ENCODE peak calls at places on chromosomes 4 and X, in nine cellular contexts. One of them, this sample, is unnamed.

GRCh38 chr4:7310441-7310840 is 118.1 kb downstream of the SORCS2 start:
- DNase-seq in heart right ventricle: no peak
- DNase-seq in tibial nerve: no peak
- DNase-seq in hepatocyte: no peak
- DNase-seq in cardiac muscle cell: no peak
- DNase-seq in esophagus muscularis mucosa: no peak
- DNase-seq in pancreas: no peak
- DNase-seq in psoas muscle: peak; percentile 2
- DNase-seq in left lung: peak; percentile 34
- DNase-seq in this sample: no peak

GRCh38 chr4:3041192-3042142 is 32.9 kb downstream of the HTT-AS start:
- DNase-seq in hepatocyte: no peak
- DNase-seq in psoas muscle: peak; percentile 86
- DNase-seq in pancreas: peak; percentile 67
- DNase-seq in tibial nerve: peak; percentile 42
- DNase-seq in cardiac muscle cell: peak; percentile 11
- DNase-seq in esophagus muscularis mucosa: no peak
- DNase-seq in heart right ventricle: peak; percentile 37
- DNase-seq in left lung: peak; percentile 91
- DNase-seq in this sample: peak; percentile 79

GRCh38 chr4:107444-108429 is 16.6 kb upstream of the ZNF718 start:
- DNase-seq in heart right ventricle: no peak
- DNase-seq in hepatocyte: peak; percentile 2
- DNase-seq in psoas muscle: no peak
- DNase-seq in esophagus muscularis mucosa: no peak
- DNase-seq in tibial nerve: no peak
- DNase-seq in pancreas: peak; percentile 66
- DNase-seq in cardiac muscle cell: no peak
- DNase-seq in left lung: peak; percentile 78
- DNase-seq in this sample: peak; percentile 63

GRCh38 chrX:1451676-1452496 is 823 bp downstream of the ASMTL start:
- DNase-seq in heart right ventricle: peak; percentile 36
- DNase-seq in pancreas: no peak
- DNase-seq in tibial nerve: no peak
- DNase-seq in psoas muscle: no peak
- DNase-seq in left lung: no peak
- DNase-seq in cardiac muscle cell: no peak
- DNase-seq in hepatocyte: no peak
- DNase-seq in esophagus muscularis mucosa: peak; percentile 79
- DNase-seq in this sample: peak; percentile 28

GRCh38 chr4:168551945-168552695 is 55.3 kb downstream of the PALLD start:
- DNase-seq in heart right ventricle: no peak
- DNase-seq in tibial nerve: no peak
- DNase-seq in cardiac muscle cell: no peak
- DNase-seq in hepatocyte: no peak
- DNase-seq in left lung: no peak
- DNase-seq in esophagus muscularis mucosa: no peak
- DNase-seq in pancreas: no peak
- DNase-seq in psoas muscle: no peak
- DNase-seq in this sample: no peak

GRCh38 chr4:86549163-86549788 is 44.8 kb upstream of the PTPN13 start:
- DNase-seq in heart right ventricle: no peak
- DNase-seq in cardiac muscle cell: no peak
- DNase-seq in left lung: no peak
- DNase-seq in esophagus muscularis mucosa: no peak
- DNase-seq in psoas muscle: no peak
- DNase-seq in tibial nerve: no peak
- DNase-seq in hepatocyte: no peak
- DNase-seq in pancreas: no peak
- DNase-seq in this sample: no peak

GRCh38 chr4:171956678-171957077 is 143.5 kb downstream of the GALNTL6 start:
- DNase-seq in psoas muscle: no peak
- DNase-seq in cardiac muscle cell: no peak
- DNase-seq in hepatocyte: no peak
- DNase-seq in esophagus muscularis mucosa: no peak
- DNase-seq in left lung: no peak
- DNase-seq in tibial nerve: no peak
- DNase-seq in pancreas: no peak
- DNase-seq in heart right ventricle: no peak
- DNase-seq in this sample: no peak

GRCh38 chrX:2819345-2820130 is 9.2 kb upstream of the GYG2 start:
- DNase-seq in hepatocyte: peak; percentile 58
- DNase-seq in pancreas: no peak
- DNase-seq in left lung: no peak
- DNase-seq in heart right ventricle: no peak
- DNase-seq in psoas muscle: no peak
- DNase-seq in esophagus muscularis mucosa: no peak
- DNase-seq in tibial nerve: no peak
- DNase-seq in cardiac muscle cell: peak; percentile 44
- DNase-seq in this sample: no peak

GRCh38 chr4:28287837-28288236 is 1427.2 kb downstream of the STIM2 start:
- DNase-seq in hepatocyte: peak; percentile 15
- DNase-seq in psoas muscle: peak; percentile 25
- DNase-seq in heart right ventricle: no peak
- DNase-seq in esophagus muscularis mucosa: no peak
- DNase-seq in tibial nerve: no peak
- DNase-seq in pancreas: no peak
- DNase-seq in cardiac muscle cell: peak; percentile 92
- DNase-seq in left lung: no peak
- DNase-seq in this sample: no peak

GRCh38 chr4:24164797-24165196 is 274.9 kb upstream of the PPARGC1A start:
- DNase-seq in pancreas: no peak
- DNase-seq in left lung: no peak
- DNase-seq in esophagus muscularis mucosa: no peak
- DNase-seq in hepatocyte: no peak
- DNase-seq in heart right ventricle: no peak
- DNase-seq in cardiac muscle cell: no peak
- DNase-seq in tibial nerve: no peak
- DNase-seq in psoas muscle: no peak
- DNase-seq in this sample: no peak

GRCh38 chr4:54439831-54440243 is 210.7 kb downstream of the PDGFRA start:
- DNase-seq in heart right ventricle: peak; percentile 36
- DNase-seq in tibial nerve: no peak
- DNase-seq in left lung: no peak
- DNase-seq in psoas muscle: peak; percentile 22
- DNase-seq in esophagus muscularis mucosa: no peak
- DNase-seq in pancreas: no peak
- DNase-seq in hepatocyte: no peak
- DNase-seq in cardiac muscle cell: peak; percentile 85
- DNase-seq in this sample: no peak

GRCh38 chr4:3421470-3421869 is 20.3 kb upstream of the HGFAC start:
- DNase-seq in psoas muscle: peak; percentile 10
- DNase-seq in hepatocyte: no peak
- DNase-seq in cardiac muscle cell: no peak
- DNase-seq in esophagus muscularis mucosa: no peak
- DNase-seq in tibial nerve: no peak
- DNase-seq in heart right ventricle: no peak
- DNase-seq in pancreas: peak; percentile 49
- DNase-seq in left lung: peak; percentile 74
- DNase-seq in this sample: peak; percentile 44

GRCh38 chr4:169164669-169165415 is 105.9 kb downstream of the SH3RF1 start:
- DNase-seq in psoas muscle: no peak
- DNase-seq in tibial nerve: no peak
- DNase-seq in esophagus muscularis mucosa: no peak
- DNase-seq in left lung: no peak
- DNase-seq in heart right ventricle: no peak
- DNase-seq in hepatocyte: no peak
- DNase-seq in pancreas: no peak
- DNase-seq in cardiac muscle cell: no peak
- DNase-seq in this sample: no peak

GRCh38 chr4:2761035-2761923 is 5.1 kb upstream of the TNIP2 start:
- DNase-seq in cardiac muscle cell: peak; percentile 21
- DNase-seq in hepatocyte: peak; percentile 80
- DNase-seq in psoas muscle: no peak
- DNase-seq in esophagus muscularis mucosa: no peak
- DNase-seq in heart right ventricle: no peak
- DNase-seq in left lung: peak; percentile 80
- DNase-seq in pancreas: peak; percentile 84
- DNase-seq in tibial nerve: no peak
- DNase-seq in this sample: no peak

GRCh38 chrX:37627602-37628001 is 56.1 kb downstream of the LANCL3 start:
- DNase-seq in tibial nerve: no peak
- DNase-seq in esophagus muscularis mucosa: no peak
- DNase-seq in heart right ventricle: no peak
- DNase-seq in cardiac muscle cell: no peak
- DNase-seq in psoas muscle: no peak
- DNase-seq in hepatocyte: no peak
- DNase-seq in left lung: no peak
- DNase-seq in pancreas: no peak
- DNase-seq in this sample: no peak

GRCh38 chrX:136209016-136209738 is 42.0 kb downstream of the MAP7D3 start:
- DNase-seq in pancreas: no peak
- DNase-seq in psoas muscle: peak; percentile 57
- DNase-seq in hepatocyte: peak; percentile 34
- DNase-seq in tibial nerve: peak; percentile 43
- DNase-seq in heart right ventricle: peak; percentile 55
- DNase-seq in left lung: no peak
- DNase-seq in esophagus muscularis mucosa: no peak
- DNase-seq in cardiac muscle cell: peak; percentile 71
- DNase-seq in this sample: peak; percentile 64

DNA sequence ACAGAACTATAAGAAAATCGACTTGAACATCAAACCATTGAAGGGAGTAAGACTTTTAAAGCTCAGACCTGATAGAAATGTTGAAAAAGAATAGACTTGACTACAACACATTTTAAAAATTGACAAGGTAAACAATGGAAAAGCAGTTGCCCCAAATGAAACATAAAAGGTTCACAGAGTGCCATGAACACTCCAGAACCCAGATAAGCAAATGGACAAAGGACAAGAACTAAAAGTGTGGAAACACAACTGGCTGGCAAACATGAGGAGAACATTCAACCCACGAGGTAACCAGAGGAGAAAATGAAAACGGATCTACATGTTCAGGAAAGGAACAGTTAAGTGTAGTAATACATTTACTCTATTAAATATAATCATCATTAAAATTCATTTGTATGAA is 26.5 kb downstream of the SCARB2 start:
- DNase-seq in left lung: no peak
- DNase-seq in tibial nerve: no peak
- DNase-seq in psoas muscle: no peak
- DNase-seq in heart right ventricle: no peak
- DNase-seq in esophagus muscularis mucosa: peak; percentile 8
- DNase-seq in hepatocyte: no peak
- DNase-seq in pancreas: no peak
- DNase-seq in cardiac muscle cell: no peak
- DNase-seq in this sample: no peak
- H3K27ac ChIP-seq in left lung: no peak overlapping the region
- H3K27ac ChIP-seq in tibial nerve: no peak overlapping the region
- H3K27ac ChIP-seq in psoas muscle: peak overlapping the region; percentile 33
- H3K27ac ChIP-seq in heart right ventricle: no peak overlapping the region
- H3K27ac ChIP-seq in esophagus muscularis mucosa: no peak overlapping the region
- H3K27ac ChIP-seq in hepatocyte: no peak overlapping the region
- H3K27ac ChIP-seq in pancreas: no peak overlapping the region
- H3K27ac ChIP-seq in cardiac muscle cell: no peak overlapping the region
- H3K27ac ChIP-seq in this sample: no peak overlapping the region

DNA sequence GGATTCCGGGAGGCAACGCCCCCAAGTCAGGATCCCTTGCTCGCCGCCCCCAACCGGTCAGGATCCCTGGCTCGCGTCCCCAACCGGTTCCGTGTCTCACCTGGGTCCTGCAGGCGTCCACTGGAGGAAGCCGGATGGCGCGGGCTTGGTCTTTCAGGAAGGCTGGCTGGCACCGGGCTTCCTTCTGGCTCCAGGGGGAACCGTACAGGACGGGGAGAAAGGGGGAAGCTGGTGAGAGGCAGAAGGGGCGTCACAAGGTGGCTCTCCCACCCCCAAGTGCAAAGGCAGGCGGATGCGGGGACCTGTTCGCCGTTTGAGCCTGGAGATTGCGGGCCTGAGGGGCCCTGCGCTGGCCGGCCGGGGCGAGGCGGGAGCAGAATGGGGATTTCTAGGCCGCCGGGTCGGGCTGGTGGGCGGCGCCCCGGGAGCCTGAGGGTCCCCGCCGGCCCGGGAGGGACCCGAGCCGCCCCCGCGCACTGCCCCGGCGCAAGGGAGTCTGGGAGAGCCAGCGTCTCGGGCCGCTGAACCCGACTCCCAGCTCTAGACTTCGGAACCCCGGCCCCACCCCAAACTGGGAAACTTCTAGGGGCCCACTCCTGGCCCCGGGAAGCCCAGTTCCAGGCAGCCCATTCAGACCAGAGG is 84.8 kb downstream of the HPRT1 start:
- DNase-seq in left lung: peak; percentile 69
- DNase-seq in psoas muscle: no peak
- DNase-seq in heart right ventricle: no peak
- DNase-seq in pancreas: peak; percentile 70
- DNase-seq in hepatocyte: peak; percentile 32
- DNase-seq in esophagus muscularis mucosa: no peak
- DNase-seq in cardiac muscle cell: peak; percentile 17
- DNase-seq in tibial nerve: no peak
- DNase-seq in this sample: no peak
- H3K4me3 ChIP-seq in left lung: no peak overlapping the region
- H3K4me3 ChIP-seq in psoas muscle: peak overlapping the region; percentile 37
- H3K4me3 ChIP-seq in heart right ventricle: peak overlapping the region; percentile 34
- H3K4me3 ChIP-seq in pancreas: no peak overlapping the region
- H3K4me3 ChIP-seq in hepatocyte: no peak overlapping the region
- H3K4me3 ChIP-seq in esophagus muscularis mucosa: peak overlapping the region; percentile 40
- H3K4me3 ChIP-seq in cardiac muscle cell: peak overlapping the region; percentile 41
- H3K4me3 ChIP-seq in tibial nerve: peak overlapping the region; percentile 9
- H3K4me3 ChIP-seq in this sample: peak overlapping the region; percentile 55

DNA sequence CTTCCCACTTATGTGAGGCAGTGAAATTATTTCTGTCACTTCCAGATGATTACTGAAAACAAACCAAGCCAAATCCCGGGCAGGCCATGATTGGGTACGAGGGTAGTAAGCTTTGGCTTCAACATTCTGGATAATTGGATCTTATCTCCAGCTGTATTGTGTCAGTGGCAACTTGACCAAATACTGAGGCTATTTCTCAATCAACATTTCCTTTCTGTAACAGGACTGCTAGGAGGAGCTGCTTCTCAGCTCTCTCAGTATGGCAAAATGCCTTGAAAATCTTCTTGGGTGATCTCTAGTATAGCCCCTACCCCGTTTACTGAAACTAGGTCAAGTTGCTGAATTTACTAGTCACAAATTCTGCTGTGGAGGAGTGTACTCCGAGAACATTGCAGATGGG is 169.3 kb upstream of the FRMPD4 start:
- DNase-seq in cardiac muscle cell: peak; percentile 81
- DNase-seq in tibial nerve: no peak
- DNase-seq in heart right ventricle: no peak
- DNase-seq in esophagus muscularis mucosa: no peak
- DNase-seq in hepatocyte: no peak
- DNase-seq in psoas muscle: no peak
- DNase-seq in left lung: no peak
- DNase-seq in pancreas: no peak
- DNase-seq in this sample: no peak
- H3K27ac ChIP-seq in cardiac muscle cell: no peak overlapping the region
- H3K27ac ChIP-seq in tibial nerve: no peak overlapping the region
- H3K27ac ChIP-seq in heart right ventricle: no peak overlapping the region
- H3K27ac ChIP-seq in esophagus muscularis mucosa: no peak overlapping the region
- H3K27ac ChIP-seq in hepatocyte: peak overlapping the region; percentile 16
- H3K27ac ChIP-seq in psoas muscle: no peak overlapping the region
- H3K27ac ChIP-seq in left lung: no peak overlapping the region
- H3K27ac ChIP-seq in pancreas: no peak overlapping the region
- H3K27ac ChIP-seq in this sample: no peak overlapping the region

DNA sequence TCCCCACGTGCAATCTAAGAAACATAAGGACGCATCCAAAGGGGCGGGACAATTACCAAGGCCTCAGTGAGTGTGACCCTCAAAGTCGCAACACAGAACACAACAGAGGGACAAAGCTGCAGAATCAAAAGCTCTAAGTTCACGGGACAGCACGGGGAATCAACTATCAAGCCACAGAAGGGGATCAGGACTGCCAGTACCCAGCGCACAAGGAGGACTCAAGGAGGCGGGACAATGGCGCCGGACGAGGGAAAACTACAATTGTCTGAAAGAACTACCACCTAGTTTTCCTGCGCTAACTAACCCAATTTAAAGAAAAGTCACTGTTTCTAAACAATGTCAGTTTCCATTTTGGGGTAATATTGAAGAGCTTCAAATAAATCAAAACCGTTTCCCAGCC is 1.3 kb downstream of the FAM53A start:
- DNase-seq in esophagus muscularis mucosa: no peak
- DNase-seq in psoas muscle: no peak
- DNase-seq in hepatocyte: no peak
- DNase-seq in cardiac muscle cell: no peak
- DNase-seq in pancreas: peak; percentile 32
- DNase-seq in heart right ventricle: no peak
- DNase-seq in left lung: no peak
- DNase-seq in tibial nerve: no peak
- DNase-seq in this sample: no peak
- H3K4me3 ChIP-seq in esophagus muscularis mucosa: peak overlapping the region; percentile 65
- H3K4me3 ChIP-seq in psoas muscle: peak overlapping the region; percentile 85
- H3K4me3 ChIP-seq in hepatocyte: no peak overlapping the region
- H3K4me3 ChIP-seq in cardiac muscle cell: no peak overlapping the region
- H3K4me3 ChIP-seq in pancreas: no peak overlapping the region
- H3K4me3 ChIP-seq in heart right ventricle: no peak overlapping the region
- H3K4me3 ChIP-seq in left lung: peak overlapping the region; percentile 52
- H3K4me3 ChIP-seq in tibial nerve: peak overlapping the region; percentile 61
- H3K4me3 ChIP-seq in this sample: no peak overlapping the region